ENCODE peak calls at places on chromosome 11, in six cellular contexts. J is HL-60, A is suprapubic skin, M is IMR-90, U is GM23338, C is pancreas. V is an unnamed sample.

GRCh38 chr11:72353861-72354260 is 80.5 kb downstream of the CLPB start:
- DNase-seq in J (no peak), A (no peak), M (peak; percentile 22), U (peak; percentile 62), C (no peak), V (no peak)

GRCh38 chr11:73226297-73227006 is 8.4 kb downstream of the P2RY2 start:
- DNase-seq in J (no peak), A (no peak), M (no peak), U (no peak), C (no peak), V (no peak)

GRCh38 chr11:86003654-86004053 is 65.2 kb downstream of the PICALM start:
- DNase-seq in J (no peak), A (no peak), M (no peak), U (no peak), C (no peak), V (no peak)

GRCh38 chr11:41116970-41117369 is 342.5 kb downstream of the LRRC4C start:
- DNase-seq in J (no peak), A (no peak), M (no peak), U (peak; percentile 71), C (no peak), V (no peak)

GRCh38 chr11:74739546-74740270 is 8.5 kb upstream of the CHRDL2 start:
- DNase-seq in J (peak; percentile 38), A (no peak), M (peak; percentile 73), U (peak; percentile 90), C (peak; percentile 29), V (no peak)

GRCh38 chr11:75100314-75100713 is 3.6 kb upstream of the OR2AT4 start:
- DNase-seq in J (peak; percentile 12), A (no peak), M (peak; percentile 81), U (no peak), C (no peak), V (peak; percentile 46)

GRCh38 chr11:119803726-119804294 is 74.8 kb upstream of the NECTIN1 start:
- DNase-seq in J (no peak), A (no peak), M (no peak), U (no peak), C (peak; percentile 29), V (no peak)

GRCh38 chr11:82854242-82854641 is 46.0 kb downstream of the PRCP start:
- DNase-seq in J (no peak), A (no peak), M (peak; percentile 13), U (no peak), C (no peak), V (no peak)

GRCh38 chr11:71070490-71071455 is 181.6 kb downstream of the SHANK2 start:
- DNase-seq in J (no peak), A (no peak), M (no peak), U (no peak), C (no peak), V (no peak)

GRCh38 chr11:87421422-87421821 is 383.7 kb downstream of the TMEM135 start:
- DNase-seq in J (peak; percentile 39), A (no peak), M (peak; percentile 87), U (peak; percentile 93), C (no peak), V (peak; percentile 54)

GRCh38 chr11:66845876-66846212 is 2.6 kb downstream of the RCE1 start:
- DNase-seq in J (no peak), A (peak; percentile 62), M (no peak), U (no peak), C (no peak), V (no peak)

GRCh38 chr11:9604134-9604533 is 30.7 kb downstream of the WEE1 start:
- DNase-seq in J (no peak), A (peak; percentile 26), M (peak; percentile 26), U (no peak), C (no peak), V (no peak)

GRCh38 chr11:1389932-1390587 is at the start of gene BRSK2:
- DNase-seq in J (no peak), A (no peak), M (no peak), U (peak; percentile 51), C (peak; percentile 41), V (no peak)

GRCh38 chr11:12076840-12077534 is 33.4 kb upstream of the MICAL2 start:
- DNase-seq in J (no peak), A (peak; percentile 37), M (no peak), U (no peak), C (no peak), V (no peak)

GRCh38 chr11:122367809-122368231 is 251.8 kb upstream of the BLID start:
- DNase-seq in J (no peak), A (no peak), M (peak; percentile 82), U (no peak), C (peak; percentile 13), V (no peak)

GRCh38 chr11:95831198-95831883 is 41.0 kb downstream of the CEP57 start:
- DNase-seq in J (no peak), A (no peak), M (peak; percentile 96), U (no peak), C (no peak), V (no peak)

GRCh38 chr11:108565653-108566052 is 27.9 kb downstream of the EXPH5 start:
- DNase-seq in J (no peak), A (no peak), M (no peak), U (no peak), C (peak; percentile 15), V (no peak)

GRCh38 chr11:1890856-1891830 is 552 bp downstream of the PRR33 start:
- DNase-seq in J (no peak), A (no peak), M (no peak), U (no peak), C (no peak), V (no peak)

GRCh38 chr11:120284272-120284671 is 40.8 kb upstream of the TLCD5 start:
- DNase-seq in J (no peak), A (no peak), M (no peak), U (no peak), C (no peak), V (no peak)

GRCh38 chr11:126475627-126475991 is 120.1 kb downstream of the ST3GAL4 start:
- DNase-seq in J (no peak), A (no peak), M (no peak), U (no peak), C (no peak), V (no peak)

GRCh38 chr11:36746886-36747710 is 149.1 kb upstream of the RAG2 start:
- DNase-seq in J (peak; percentile 89), A (peak; percentile 81), M (peak; percentile 92), U (peak; percentile 95), C (peak; percentile 80), V (peak; percentile 52)

DNA sequence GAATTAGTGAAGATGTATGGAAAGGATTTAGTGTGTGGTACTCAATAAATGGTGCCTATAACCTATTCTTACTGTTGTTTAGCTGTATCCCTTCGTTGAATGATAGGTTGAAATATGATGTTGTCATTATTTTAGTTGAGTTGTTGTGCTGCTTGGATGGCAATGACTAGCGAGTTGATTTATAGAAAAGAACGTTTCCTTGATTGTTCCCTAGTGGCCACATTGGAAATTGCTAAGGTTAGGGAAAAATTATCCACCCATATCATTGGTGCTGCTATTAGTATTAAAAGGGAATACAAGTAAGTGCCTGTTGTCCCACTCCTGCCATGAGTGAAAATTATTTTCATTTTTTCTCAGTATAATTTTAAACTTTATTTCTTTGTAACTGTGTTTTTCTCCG is 14.5 kb downstream of the EMSY start:
- DNase-seq in J (no peak), A (no peak), M (no peak), U (peak; percentile 68), C (no peak), V (no peak)
- TF ChIP-seq CTCF in J (peak; percentile 11), A (no peak), M (peak; percentile 21), U (peak; percentile 44), C (peak; percentile 31), V (no peak)

GRCh38 chr11:124119103-124119502 is 3.9 kb downstream of the VWA5A start:
- DNase-seq in J (no peak), A (no peak), M (no peak), U (no peak), C (no peak), V (no peak)

GRCh38 chr11:124122123-124122522 is 6.9 kb downstream of the VWA5A start:
- DNase-seq in J (no peak), A (no peak), M (no peak), U (no peak), C (no peak), V (no peak)

GRCh38 chr11:124123587-124123986 is 8.3 kb downstream of the VWA5A start:
- DNase-seq in J (no peak), A (no peak), M (no peak), U (peak; percentile 63), C (no peak), V (no peak)
- H3K4me3 ChIP-seq in J (no peak overlapping the region), A (no peak overlapping the region), M (no peak overlapping the region), U (no peak overlapping the region), C (no peak overlapping the region), V (no peak overlapping the region)

GRCh38 chr11:43546561-43547410 is 133.8 kb upstream of the HSD17B12 start:
- DNase-seq in J (no peak), A (no peak), M (no peak), U (no peak), C (no peak), V (no peak)
- H3K27me3 ChIP-seq in J (no peaks in the 10 kb centered on the region), A (peaks cover 39% of the 10 kb centered on the region), M (peaks cover 36% of the 10 kb centered on the region), U (peaks cover 67% of the 10 kb centered on the region), C (no peaks in the 10 kb centered on the region), V (no peaks in the 10 kb centered on the region)

GRCh38 chr11:34890812-34891211 is 25.4 kb downstream of the APIP start:
- DNase-seq in J (no peak), A (no peak), M (peak; percentile 55), U (peak; percentile 53), C (no peak), V (no peak)
- TF ChIP-seq CTCF in J (peak; percentile 5), A (peak; percentile 38), M (peak; percentile 63), U (peak; percentile 30), C (peak; percentile 28), V (peak; percentile 25)

GRCh38 chr11:118532852-118533768 is 2.1 kb downstream of the TMEM25 start:
- DNase-seq in J (no peak), A (no peak), M (no peak), U (no peak), C (no peak), V (no peak)

GRCh38 chr11:118530683-118531596 is at the start of gene TMEM25:
- DNase-seq in J (no peak), A (no peak), M (peak; percentile 32), U (peak; percentile 86), C (peak; percentile 68), V (peak; percentile 78)

GRCh38 chr11:118531597-118532084 is 649 bp downstream of the TMEM25 start:
- DNase-seq in J (no peak), A (no peak), M (no peak), U (peak; percentile 36), C (no peak), V (no peak)

GRCh38 chr11:118530180-118530682 is 761 bp upstream of the TMEM25 start:
- DNase-seq in J (no peak), A (no peak), M (peak; percentile 5), U (no peak), C (peak; percentile 21), V (no peak)

DNA sequence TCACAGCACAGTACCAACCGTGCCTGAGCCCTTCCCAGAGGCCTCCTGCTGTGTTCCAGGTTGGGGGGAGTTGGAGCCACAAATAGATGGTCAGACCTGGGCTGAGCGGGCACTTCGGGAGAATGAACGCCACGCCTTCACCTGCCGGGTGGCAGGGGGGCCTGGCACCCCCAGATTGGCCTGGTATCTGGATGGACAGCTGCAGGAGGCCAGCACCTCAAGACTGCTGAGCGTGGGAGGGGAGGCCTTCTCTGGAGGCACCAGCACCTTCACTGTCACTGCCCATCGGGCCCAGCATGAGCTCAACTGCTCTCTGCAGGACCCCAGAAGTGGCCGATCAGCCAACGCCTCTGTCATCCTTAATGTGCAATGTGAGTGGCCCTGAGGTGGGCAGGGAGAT is 1.1 kb downstream of the TMEM25 start:
- DNase-seq in J (no peak), A (no peak), M (no peak), U (no peak), C (no peak), V (no peak)
- H3K4me3 ChIP-seq in J (no peak overlapping the region), A (peak overlapping the region; percentile 96), M (peak overlapping the region; percentile 92), U (peak overlapping the region; percentile 99), C (peak overlapping the region; percentile 95), V (no peak overlapping the region)

V was measured in GM06990.